ENCODE peak calls at places on chromosomes 11 and 22, in ten cellular contexts. O, I, C, P, A, F, V, Z, U and B are unnamed samples.

GRCh38 chr11:61489833-61490585 is 18.5 kb upstream of the LRRC10B start:
- DNase-seq in I (peak), C (no peak), F (no peak), P (no peak), A (no peak), O (peak), V (peak), Z (peak), U (no peak), B (no peak)

GRCh38 chr11:73625690-73626318 is 20.6 kb upstream of the PLEKHB1 start:
- DNase-seq in I (peak), O (peak), Z (peak), A (peak), V (peak), P (peak), U (peak), C (peak), F (peak), B (peak)

GRCh38 chr22:46017166-46017565 is 40.2 kb upstream of the WNT7B start:
- DNase-seq in I (no peak), Z (no peak), O (no peak), U (no peak), P (no peak), V (no peak), C (no peak), F (no peak), A (no peak), B (no peak)

GRCh38 chr11:70760416-70761020 is 362.2 kb downstream of the CTTN start:
- DNase-seq in V (no peak), Z (peak), A (no peak), U (no peak), I (no peak), C (no peak), O (no peak), F (no peak), P (no peak), B (no peak)

GRCh38 chr11:65476632-65477270 is 22.1 kb upstream of the MALAT1 start:
- DNase-seq in P (no peak), O (no peak), U (no peak), I (peak), V (peak), C (no peak), Z (peak), A (no peak), F (no peak), B (no peak)

GRCh38 chr22:39594411-39594810 is 23.9 kb downstream of the CACNA1I start:
- DNase-seq in U (no peak), C (no peak), Z (peak), F (no peak), P (no peak), V (no peak), O (peak), I (no peak), A (no peak), B (no peak)

GRCh38 chr22:30324008-30324730 is 2.6 kb downstream of the TBC1D10A start:
- DNase-seq in F (no peak), O (no peak), I (no peak), A (no peak), C (no peak), V (peak), U (no peak), P (no peak), Z (peak), B (no peak)

GRCh38 chr11:79018371-79018849 is 422.4 kb downstream of the TENM4 start:
- DNase-seq in P (no peak), F (no peak), V (peak), Z (peak), C (no peak), A (no peak), O (no peak), U (no peak), I (no peak), B (peak)

GRCh38 chr11:127056338-127056971 is 55.9 kb upstream of the KIRREL3 start:
- DNase-seq in O (no peak), P (no peak), A (no peak), F (no peak), I (no peak), V (no peak), U (no peak), Z (no peak), C (no peak), B (no peak)

GRCh38 chr22:40635008-40635939 is 1.2 kb downstream of the MRTFA start:
- DNase-seq in O (no peak), V (peak), I (no peak), Z (peak), F (no peak), P (no peak), A (no peak), C (no peak), U (no peak), B (peak)

GRCh38 chr11:71298016-71298550 is 45.7 kb upstream of the SHANK2 start:
- DNase-seq in F (no peak), O (no peak), C (no peak), A (no peak), P (no peak), U (no peak), V (no peak), Z (no peak), I (no peak), B (no peak)

GRCh38 chr22:48639896-48640732 is 1187.6 kb downstream of the BRD1 start:
- DNase-seq in Z (no peak), I (no peak), P (no peak), O (no peak), A (no peak), V (no peak), C (no peak), F (no peak), U (no peak), B (no peak)

GRCh38 chr11:115321602-115322289 is 182.5 kb downstream of the CADM1 start:
- DNase-seq in Z (no peak), U (no peak), P (no peak), A (no peak), O (no peak), V (no peak), I (no peak), F (no peak), C (no peak), B (no peak)

GRCh38 chr22:47192651-47193437 is 430.4 kb downstream of the TBC1D22A start:
- DNase-seq in U (peak), C (peak), V (no peak), O (no peak), A (peak), P (no peak), Z (peak), I (peak), F (peak), B (no peak)

GRCh38 chr11:46564459-46564858 is 29.4 kb downstream of the AMBRA1 start:
- DNase-seq in F (no peak), I (no peak), V (peak), P (no peak), C (no peak), A (no peak), Z (no peak), O (no peak), U (no peak), B (no peak)

GRCh38 chr11:43129329-43129728 is 182.5 kb upstream of the API5 start:
- DNase-seq in O (no peak), A (no peak), U (no peak), F (no peak), I (no peak), P (no peak), Z (no peak), C (no peak), V (no peak), B (no peak)

GRCh38 chr11:117950999-117951961 is 22.1 kb upstream of the TMPRSS13 start:
- DNase-seq in U (peak), A (no peak), F (no peak), P (no peak), O (no peak), C (no peak), V (no peak), Z (no peak), I (no peak), B (no peak)

GRCh38 chr22:37804886-37805857 is 2.6 kb upstream of the GCAT start:
- DNase-seq in C (peak), U (no peak), A (peak), Z (peak), V (peak), P (peak), O (peak), I (peak), F (peak), B (peak)

GRCh38 chr11:117627259-117627658 is 169.8 kb downstream of the DSCAML1 start:
- DNase-seq in F (no peak), P (no peak), O (no peak), V (no peak), Z (no peak), U (no peak), I (no peak), C (no peak), A (no peak), B (no peak)

GRCh38 chr11:76030973-76031590 is 175.2 kb downstream of the WNT11 start:
- DNase-seq in P (no peak), C (no peak), O (no peak), I (no peak), V (peak), Z (no peak), U (no peak), F (no peak), A (no peak), B (peak)

GRCh38 chr11:210803-211180 is 3.3 kb downstream of the RIC8A start:
- DNase-seq in I (peak), V (no peak), O (no peak), U (no peak), C (no peak), F (no peak), A (no peak), P (no peak), Z (no peak), B (no peak)

GRCh38 chr11:7514099-7514725 is 413 bp downstream of the PPFIBP2 start:
- DNase-seq in C (peak), I (no peak), F (peak), V (no peak), A (no peak), O (peak), P (peak), Z (peak), U (peak), B (no peak)

GRCh38 chr11:3803726-3804510 is 4.4 kb upstream of the PGAP2 start:
- DNase-seq in V (no peak), P (no peak), Z (peak), A (no peak), U (no peak), O (no peak), F (no peak), C (no peak), I (no peak), B (no peak)
- H3K4me3 ChIP-seq in V (no peak), P (no peak), Z (no peak), A (no peak), U (no peak), O (no peak), F (no peak), C (no peak), I (no peak), B (no peak)

GRCh38 chr22:42389137-42389536 is 43.1 kb downstream of the NFAM1 start:
- DNase-seq in U (no peak), I (no peak), V (no peak), A (no peak), Z (no peak), F (no peak), O (no peak), C (no peak), P (no peak), B (no peak)
- H3K4me3 ChIP-seq in U (no peak), I (no peak), V (no peak), A (no peak), Z (no peak), F (no peak), O (no peak), C (no peak), P (no peak), B (no peak)

GRCh38 chr11:13965337-13965736 is 2.8 kb downstream of the SPON1 start:
- DNase-seq in Z (no peak), U (no peak), A (no peak), V (no peak), I (no peak), F (no peak), P (no peak), C (no peak), O (peak), B (no peak)
- H3K4me3 ChIP-seq in Z (no peak), U (no peak), A (no peak), V (no peak), I (no peak), F (no peak), P (no peak), C (peak), O (peak), B (no peak)

GRCh38 chr11:128621491-128622136 is 34.3 kb upstream of the ETS1 start:
- DNase-seq in A (no peak), C (no peak), V (peak), F (no peak), U (no peak), Z (peak), I (peak), P (peak), O (no peak), B (peak)

GRCh38 chr11:128624269-128625170 is 37.2 kb upstream of the ETS1 start:
- DNase-seq in I (peak), A (no peak), C (peak), V (no peak), F (no peak), P (no peak), Z (no peak), U (peak), O (no peak), B (no peak)

GRCh38 chr11:128620306-128621175 is 33.2 kb upstream of the ETS1 start:
- DNase-seq in A (no peak), P (no peak), I (peak), F (no peak), Z (no peak), V (no peak), C (no peak), U (no peak), O (no peak), B (peak)

GRCh38 chr11:128619540-128620305 is 32.4 kb upstream of the ETS1 start:
- DNase-seq in I (no peak), C (no peak), O (no peak), U (no peak), P (no peak), F (no peak), Z (no peak), A (no peak), V (no peak), B (no peak)

GRCh38 chr11:128622137-128622523 is 34.8 kb upstream of the ETS1 start:
- DNase-seq in A (no peak), V (no peak), Z (no peak), I (peak), O (no peak), P (no peak), U (no peak), F (no peak), C (no peak), B (no peak)
- H3K4me3 ChIP-seq in A (no peak), V (no peak), Z (no peak), I (no peak), O (no peak), P (no peak), U (no peak), F (no peak), C (no peak), B (no peak)

GRCh38 chr11:123581651-123582399 is 72.6 kb downstream of the SCN3B start:
- DNase-seq in O (no peak), V (no peak), F (no peak), U (no peak), Z (peak), I (no peak), C (no peak), P (no peak), A (no peak), B (no peak)

GRCh38 chr11:123579482-123579812 is 75.0 kb downstream of the SCN3B start:
- DNase-seq in A (no peak), C (no peak), I (no peak), O (no peak), V (no peak), Z (peak), F (no peak), U (no peak), P (no peak), B (no peak)

GRCh38 chr11:123578778-123579481 is 75.5 kb downstream of the SCN3B start:
- DNase-seq in O (no peak), P (no peak), U (no peak), Z (peak), I (no peak), V (no peak), C (no peak), A (no peak), F (no peak), B (no peak)

GRCh38 chr11:123580137-123580536 is 74.3 kb downstream of the SCN3B start:
- DNase-seq in V (no peak), I (no peak), P (no peak), F (no peak), A (no peak), Z (peak), C (no peak), U (no peak), O (no peak), B (no peak)

DNA sequence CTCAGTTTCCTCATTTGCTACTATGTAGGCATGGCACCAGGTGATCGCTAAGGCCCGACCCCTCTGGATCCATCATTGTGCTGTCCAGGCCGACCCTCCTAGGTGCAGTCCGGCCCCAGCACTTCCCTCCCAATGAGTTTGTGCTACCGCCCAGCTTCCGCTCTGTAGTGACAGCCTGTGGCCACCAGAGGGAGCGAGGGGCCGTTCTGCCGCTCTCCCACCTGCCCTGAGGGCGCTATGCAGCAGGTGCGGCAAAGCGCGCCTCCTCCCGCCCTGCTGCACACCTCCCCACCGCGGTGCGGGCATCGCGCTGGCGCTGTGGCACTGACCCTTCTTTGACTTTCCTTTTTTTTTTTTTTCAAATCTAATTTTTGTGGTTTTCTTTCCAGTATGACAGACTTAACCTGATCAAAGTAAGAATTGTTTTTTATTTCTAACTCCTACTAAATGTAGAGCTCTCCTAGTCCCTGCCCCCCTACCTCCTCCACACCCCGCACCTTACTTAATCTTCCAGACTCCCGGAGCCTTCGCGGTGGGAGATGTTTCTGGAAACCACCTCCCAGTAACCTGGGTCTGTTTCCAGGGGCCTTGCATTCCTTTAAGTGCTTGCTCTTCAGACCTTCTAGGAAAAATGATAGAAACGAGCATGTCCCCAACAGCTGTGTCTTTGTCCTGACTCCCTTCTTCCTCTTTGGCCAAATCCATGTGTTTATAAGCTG is 73.7 kb downstream of the SCN3B start:
- DNase-seq in I (no peak), F (peak), A (no peak), P (peak), U (peak), V (peak), O (peak), C (peak), Z (peak), B (peak)
- H3K4me3 ChIP-seq in I (no peak), F (no peak), A (no peak), P (no peak), U (no peak), V (no peak), O (no peak), C (no peak), Z (no peak), B (no peak)